ENCODE peak calls at places on chromosomes 1 and 21, in eight cellular contexts. Q, U, T, D, W, I, G and N are unnamed samples.

GRCh38 chr21:33078907-33079582 is 9.1 kb downstream of the OLIG1 start:
- DNase-seq in Q (no peak), U (peak), T (peak), D (peak), W (no peak), I (no peak), G (peak), N (peak)

GRCh38 chr21:29360799-29361765 is 62.4 kb downstream of the BACH1 start:
- DNase-seq in Q (no peak), U (no peak), T (peak), D (no peak), W (no peak), I (peak), G (peak), N (no peak)

GRCh38 chr1:107750364-107750959 is 214.5 kb downstream of the VAV3 start:
- DNase-seq in Q (peak), U (peak), T (peak), D (peak), W (peak), I (peak), G (peak), N (peak)

GRCh38 chr1:204350265-204350664 is 9.5 kb downstream of the PLEKHA6 start:
- DNase-seq in Q (no peak), U (no peak), T (no peak), D (no peak), W (no peak), I (no peak), G (no peak), N (no peak)

GRCh38 chr1:71232786-71233185 is 152.0 kb upstream of the ZRANB2 start:
- DNase-seq in Q (no peak), U (no peak), T (no peak), D (no peak), W (no peak), I (no peak), G (no peak), N (no peak)

GRCh38 chr1:200556005-200556404 is 64.5 kb downstream of the KIF14 start:
- DNase-seq in Q (no peak), U (no peak), T (peak), D (peak), W (no peak), I (peak), G (peak), N (peak)

GRCh38 chr1:240342251-240342625 is 250.6 kb downstream of the FMN2 start:
- DNase-seq in Q (no peak), U (no peak), T (peak), D (peak), W (no peak), I (no peak), G (no peak), N (peak)

GRCh38 chr1:224757508-224757907 is 141.4 kb downstream of the CNIH3 start:
- DNase-seq in Q (no peak), U (no peak), T (no peak), D (no peak), W (no peak), I (no peak), G (no peak), N (no peak)

GRCh38 chr1:65297686-65298085 is 11.7 kb upstream of the DNAJC6 start:
- DNase-seq in Q (no peak), U (no peak), T (no peak), D (no peak), W (no peak), I (no peak), G (no peak), N (no peak)

GRCh38 chr1:25568090-25568833 is 24.9 kb downstream of the LDLRAP1 start:
- DNase-seq in Q (peak), U (no peak), T (peak), D (peak), W (peak), I (peak), G (peak), N (peak)

GRCh38 chr1:232222614-232223013 is 407.3 kb downstream of the SIPA1L2 start:
- DNase-seq in Q (no peak), U (no peak), T (no peak), D (no peak), W (no peak), I (no peak), G (no peak), N (no peak)

GRCh38 chr1:119893238-119893791 is 3.0 kb downstream of the ADAM30 start:
- DNase-seq in Q (no peak), U (no peak), T (no peak), D (no peak), W (no peak), I (no peak), G (no peak), N (no peak)

GRCh38 chr1:61448934-61449368 is 276.0 kb downstream of the TM2D1 start:
- DNase-seq in Q (no peak), U (no peak), T (no peak), D (peak), W (no peak), I (no peak), G (no peak), N (peak)

GRCh38 chr21:31753949-31754348 is 22.0 kb upstream of the SCAF4 start:
- DNase-seq in Q (no peak), U (no peak), T (no peak), D (no peak), W (no peak), I (no peak), G (no peak), N (no peak)

GRCh38 chr1:160260436-160261382 is 1.6 kb downstream of the DCAF8 start:
- DNase-seq in Q (no peak), U (no peak), T (peak), D (peak), W (peak), I (no peak), G (peak), N (peak)

GRCh38 chr1:27152004-27152828 is 2.7 kb downstream of the SLC9A1 start:
- DNase-seq in Q (no peak), U (no peak), T (no peak), D (peak), W (no peak), I (no peak), G (no peak), N (peak)

GRCh38 chr1:166839600-166840308 is 479 bp downstream of the POGK start:
- DNase-seq in Q (no peak), U (peak), T (peak), D (peak), W (peak), I (peak), G (peak), N (peak)

GRCh38 chr1:171254859-171255258 is 6.6 kb downstream of the FMO1 start:
- DNase-seq in Q (no peak), U (no peak), T (peak), D (peak), W (no peak), I (no peak), G (peak), N (peak)

GRCh38 chr1:214445846-214446614 is 105.4 kb downstream of the PTPN14 start:
- DNase-seq in Q (no peak), U (no peak), T (peak), D (peak), W (peak), I (no peak), G (peak), N (peak)

GRCh38 chr1:218304281-218305039 is 19.4 kb downstream of the RRP15 start:
- DNase-seq in Q (no peak), U (no peak), T (peak), D (no peak), W (no peak), I (peak), G (no peak), N (peak)

GRCh38 chr1:41102208-41102607 is 80.7 kb upstream of the SLFNL1 start:
- DNase-seq in Q (no peak), U (no peak), T (peak), D (peak), W (peak), I (no peak), G (peak), N (peak)

GRCh38 chr1:28329395-28330153 is 734 bp downstream of the MED18 start:
- DNase-seq in Q (no peak), U (peak), T (peak), D (peak), W (peak), I (peak), G (peak), N (peak)

GRCh38 chr1:77378723-77379533 is 97.1 kb downstream of the AK5 start:
- DNase-seq in Q (no peak), U (no peak), T (peak), D (no peak), W (peak), I (no peak), G (peak), N (peak)

GRCh38 chr1:208054485-208054884 is 143.6 kb upstream of the CD34 start:
- DNase-seq in Q (no peak), U (no peak), T (no peak), D (peak), W (no peak), I (no peak), G (peak), N (no peak)

GRCh38 chr1:24987875-24988559 is 57.9 kb upstream of the RUNX3 start:
- DNase-seq in Q (no peak), U (no peak), T (no peak), D (no peak), W (no peak), I (no peak), G (no peak), N (no peak)

GRCh38 chr1:219430419-219430818 is 182.5 kb downstream of the ZC3H11B start:
- DNase-seq in Q (no peak), U (no peak), T (no peak), D (no peak), W (no peak), I (no peak), G (no peak), N (no peak)

GRCh38 chr1:112817555-112818373 is 102.6 kb upstream of the PPM1J start:
- DNase-seq in Q (no peak), U (no peak), T (no peak), D (no peak), W (no peak), I (peak), G (no peak), N (no peak)

GRCh38 chr1:212976586-212976985 is 26.2 kb downstream of the VASH2 start:
- DNase-seq in Q (no peak), U (no peak), T (no peak), D (no peak), W (no peak), I (no peak), G (no peak), N (no peak)

GRCh38 chr1:77562596-77563154 is 119.8 kb downstream of the ZZZ3 start:
- DNase-seq in Q (no peak), U (no peak), T (no peak), D (no peak), W (peak), I (no peak), G (no peak), N (no peak)

GRCh38 chr1:207868252-207868768 is 42.6 kb downstream of the CD34 start:
- DNase-seq in Q (no peak), U (peak), T (no peak), D (peak), W (peak), I (peak), G (peak), N (no peak)

GRCh38 chr1:223258751-223259177 is 105.2 kb downstream of the SUSD4 start:
- DNase-seq in Q (no peak), U (no peak), T (peak), D (peak), W (no peak), I (no peak), G (peak), N (peak)

GRCh38 chr1:115642168-115643072 is 650 bp downstream of the VANGL1 start:
- DNase-seq in Q (no peak), U (peak), T (peak), D (peak), W (peak), I (peak), G (peak), N (peak)

GRCh38 chr1:27868932-27869718 is 3.2 kb upstream of the THEMIS2 start:
- DNase-seq in Q (no peak), U (peak), T (no peak), D (no peak), W (peak), I (no peak), G (no peak), N (no peak)

GRCh38 chr1:77796695-77797405 is 17.4 kb downstream of the MIGA1 start:
- DNase-seq in Q (no peak), U (no peak), T (no peak), D (no peak), W (peak), I (peak), G (no peak), N (no peak)

GRCh38 chr1:211606327-211606913 is 27.5 kb upstream of the SLC30A1 start:
- DNase-seq in Q (no peak), U (peak), T (no peak), D (no peak), W (no peak), I (no peak), G (no peak), N (no peak)

GRCh38 chr1:161365207-161365606 is 2.5 kb downstream of the CFAP126 start:
- DNase-seq in Q (no peak), U (no peak), T (no peak), D (no peak), W (no peak), I (no peak), G (no peak), N (no peak)

GRCh38 chr1:161364332-161364731 is 3.3 kb downstream of the CFAP126 start:
- DNase-seq in Q (no peak), U (no peak), T (no peak), D (peak), W (no peak), I (no peak), G (no peak), N (no peak)

GRCh38 chr1:161373442-161373841 is 5.8 kb upstream of the CFAP126 start:
- DNase-seq in Q (no peak), U (no peak), T (no peak), D (no peak), W (no peak), I (no peak), G (no peak), N (no peak)

DNA sequence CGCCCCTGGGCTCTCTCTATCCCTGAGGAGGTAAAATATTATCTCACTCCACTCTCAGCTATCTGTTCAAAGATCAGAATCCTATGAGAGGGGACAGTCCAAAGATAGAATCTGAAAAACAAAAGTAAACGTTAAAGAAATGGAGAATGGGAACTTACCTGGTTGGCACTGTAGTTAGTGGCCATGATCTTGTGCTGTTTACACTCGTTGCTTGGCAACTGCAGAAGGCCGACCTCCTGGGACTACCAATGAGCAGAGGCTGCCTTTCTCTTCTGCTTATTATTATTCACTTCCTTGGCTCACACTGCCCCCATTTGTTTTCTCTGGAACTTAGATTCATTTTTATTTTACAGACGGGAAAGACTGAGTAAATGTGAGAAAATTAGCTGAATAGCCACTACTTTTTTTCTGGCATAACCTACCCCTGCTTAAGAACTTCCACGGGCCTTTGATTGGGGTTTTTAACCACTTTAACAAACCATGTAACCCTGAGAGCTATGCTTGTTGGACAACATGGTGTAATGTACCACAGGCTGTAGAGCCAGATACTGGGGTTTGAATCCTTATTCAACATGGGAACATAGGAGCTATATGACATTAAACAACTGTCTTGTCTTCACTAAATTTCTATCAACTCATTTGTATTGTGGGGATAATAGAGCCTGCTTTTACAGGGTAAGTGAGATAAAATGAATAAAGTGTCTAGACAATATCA is at the start of gene CFAP126:
- DNase-seq in Q (no peak), U (peak), T (peak), D (peak), W (peak), I (peak), G (peak), N (peak)
- H3K9ac ChIP-seq in Q (no peak), U (no peak), T (no peak), D (peak), W (peak), I (no peak), G (no peak), N (no peak)

GRCh38 chr1:109981128-109981379 is 3.5 kb upstream of the AHCYL1 start:
- DNase-seq in Q (no peak), U (no peak), T (no peak), D (no peak), W (no peak), I (no peak), G (no peak), N (no peak)
- H3K4me2 ChIP-seq in Q (no peak), U (no peak), T (no peak), D (no peak), W (no peak), I (no peak), G (no peak), N (no peak)

GRCh38 chr21:42092805-42093590 is 21.9 kb downstream of the UMODL1 start:
- DNase-seq in Q (no peak), U (no peak), T (no peak), D (no peak), W (no peak), I (no peak), G (no peak), N (peak)

GRCh38 chr21:42096593-42096992 is 25.5 kb downstream of the UMODL1 start:
- DNase-seq in Q (no peak), U (no peak), T (no peak), D (peak), W (no peak), I (no peak), G (no peak), N (no peak)

GRCh38 chr21:42093991-42094417 is 22.9 kb downstream of the UMODL1 start:
- DNase-seq in Q (peak), U (no peak), T (peak), D (peak), W (peak), I (no peak), G (peak), N (peak)

GRCh38 chr21:42095581-42095980 is 24.5 kb downstream of the UMODL1 start:
- DNase-seq in Q (no peak), U (no peak), T (no peak), D (no peak), W (no peak), I (no peak), G (no peak), N (no peak)

GRCh38 chr21:42094811-42095210 is 23.7 kb downstream of the UMODL1 start:
- DNase-seq in Q (no peak), U (no peak), T (no peak), D (no peak), W (no peak), I (no peak), G (peak), N (no peak)
- H3K27ac ChIP-seq in Q (no peak), U (no peak), T (no peak), D (peak), W (no peak), I (no peak), G (peak), N (peak)

DNA sequence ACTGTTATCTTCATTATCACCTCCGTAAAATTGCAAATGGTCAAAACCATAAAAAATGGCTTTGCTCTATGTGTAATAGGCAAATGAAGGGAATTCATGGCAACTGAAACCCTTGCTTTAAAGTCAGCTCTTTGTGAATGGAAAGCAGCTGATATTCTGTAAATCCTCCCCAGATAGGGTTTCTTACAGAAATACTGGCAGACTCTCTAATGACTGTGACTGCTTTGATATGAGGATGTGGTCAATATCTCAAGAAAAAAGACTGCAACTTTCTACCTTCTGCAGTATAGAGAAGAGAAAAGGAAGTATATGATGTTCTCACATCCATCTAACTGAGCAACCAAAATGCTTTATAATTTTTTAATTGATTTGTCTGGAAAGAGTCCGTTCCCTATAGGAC is 193.1 kb downstream of the ST6GALNAC3 start:
- DNase-seq in Q (no peak), U (peak), T (no peak), D (no peak), W (no peak), I (no peak), G (no peak), N (no peak)
- H3K9ac ChIP-seq in Q (no peak), U (no peak), T (no peak), D (no peak), W (no peak), I (no peak), G (no peak), N (no peak)